ENCODE peak calls at places on chromosomes 5 and 9, in ten cellular contexts. B is tibial artery; L is mammary epithelial cell; W is OCI-LY7; K is adrenal gland; Y is PC-3; C is stomach; N is heart right ventricle; U is uterus; P is CD8-positive, alpha-beta memory T cell. H is an unnamed sample.

GRCh38 chr5:157963761-157964160 is 104.8 kb upstream of the CLINT1 start:
- DNase-seq in B (no peak), L (peak; percentile 60), W (no peak), K (no peak), Y (no peak), C (no peak), N (no peak), U (no peak), P (no peak), H (no peak)

GRCh38 chr5:96940586-96940985 is 4.7 kb downstream of the LNPEP start:
- DNase-seq in B (no peak), L (peak; percentile 26), W (no peak), K (no peak), Y (no peak), C (no peak), N (no peak), U (no peak), P (no peak), H (no peak)

GRCh38 chr9:33739407-33739806 is 56.0 kb upstream of the PRSS3 start:
- DNase-seq in B (no peak), L (no peak), W (no peak), K (no peak), Y (no peak), C (no peak), N (no peak), U (no peak), P (no peak), H (no peak)

GRCh38 chr9:22357016-22357415 is 89.6 kb upstream of the DMRTA1 start:
- DNase-seq in B (no peak), L (no peak), W (no peak), K (no peak), Y (no peak), C (no peak), N (no peak), U (no peak), P (no peak), H (no peak)

GRCh38 chr9:89605181-89606048 is 603 bp downstream of the GADD45G start:
- DNase-seq in B (peak; percentile 86), L (peak; percentile 33), W (no peak), K (peak; percentile 54), Y (peak; percentile 20), C (peak; percentile 57), N (peak; percentile 68), U (peak; percentile 59), P (peak; percentile 27), H (peak; percentile 33)

GRCh38 chr9:14313951-14314423 is at the start of gene NFIB:
- DNase-seq in B (peak; percentile 78), L (peak; percentile 49), W (peak; percentile 77), K (peak; percentile 79), Y (peak; percentile 53), C (peak; percentile 49), N (peak; percentile 57), U (peak; percentile 57), P (no peak), H (no peak)

GRCh38 chr5:102901821-102902448 is 146.8 kb downstream of the PAM start:
- DNase-seq in B (no peak), L (peak; percentile 69), W (no peak), K (no peak), Y (peak; percentile 64), C (no peak), N (no peak), U (no peak), P (no peak), H (no peak)

GRCh38 chr9:15606667-15607472 is 54.0 kb downstream of the CCDC171 start:
- DNase-seq in B (no peak), L (peak; percentile 36), W (peak; percentile 70), K (no peak), Y (peak; percentile 72), C (no peak), N (no peak), U (no peak), P (no peak), H (peak; percentile 62)

DNA sequence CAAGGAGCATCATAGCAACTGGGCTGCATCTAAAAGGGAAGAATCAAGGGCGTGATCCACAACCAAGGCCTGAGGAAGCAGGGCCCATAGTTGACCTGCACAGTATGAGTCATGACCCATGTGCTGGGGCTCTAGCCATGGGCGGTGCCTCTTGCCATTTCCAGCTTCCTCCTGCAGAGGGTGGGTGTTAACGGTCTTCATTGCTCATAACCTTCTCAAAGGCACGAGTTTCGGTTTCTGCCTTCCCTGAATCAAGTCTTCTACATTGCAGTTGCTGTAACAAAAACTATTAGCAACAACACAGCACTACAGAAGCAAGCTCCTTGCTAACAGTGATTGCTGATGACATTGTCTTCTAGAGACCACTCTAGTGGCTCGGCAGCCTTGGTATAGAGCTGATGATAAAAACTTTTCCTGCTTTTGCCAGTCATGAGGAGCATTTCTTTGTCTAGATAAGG is 66.9 kb downstream of the CTSL start:
- DNase-seq in B (peak; percentile 89), L (peak; percentile 55), W (peak; percentile 6), K (peak; percentile 81), Y (peak; percentile 48), C (peak; percentile 40), N (peak; percentile 49), U (peak; percentile 43), P (no peak), H (peak; percentile 80)
- H3K27ac ChIP-seq in B (peak overlapping the region; percentile 26), L (no peak overlapping the region), W (no peak overlapping the region), K (peak overlapping the region; percentile 53), Y (peak overlapping the region; percentile 68), C (peak overlapping the region; percentile 69), N (no peak overlapping the region), U (peak overlapping the region; percentile 31), P (peak overlapping the region; percentile 32), H (no peak overlapping the region)

GRCh38 chr9:133188843-133189180 is 20.2 kb downstream of the OBP2B start:
- DNase-seq in B (no peak), L (no peak), W (no peak), K (no peak), Y (no peak), C (no peak), N (no peak), U (no peak), P (no peak), H (no peak)

GRCh38 chr9:133189826-133190225 is 19.2 kb downstream of the OBP2B start:
- DNase-seq in B (no peak), L (no peak), W (no peak), K (no peak), Y (no peak), C (no peak), N (no peak), U (no peak), P (no peak), H (no peak)

GRCh38 chr9:133194597-133194996 is 14.5 kb downstream of the OBP2B start:
- DNase-seq in B (no peak), L (no peak), W (no peak), K (no peak), Y (no peak), C (no peak), N (no peak), U (no peak), P (no peak), H (no peak)

GRCh38 chr9:133195029-133195428 is 14.0 kb downstream of the OBP2B start:
- DNase-seq in B (no peak), L (no peak), W (no peak), K (no peak), Y (no peak), C (no peak), N (no peak), U (no peak), P (no peak), H (no peak)

DNA sequence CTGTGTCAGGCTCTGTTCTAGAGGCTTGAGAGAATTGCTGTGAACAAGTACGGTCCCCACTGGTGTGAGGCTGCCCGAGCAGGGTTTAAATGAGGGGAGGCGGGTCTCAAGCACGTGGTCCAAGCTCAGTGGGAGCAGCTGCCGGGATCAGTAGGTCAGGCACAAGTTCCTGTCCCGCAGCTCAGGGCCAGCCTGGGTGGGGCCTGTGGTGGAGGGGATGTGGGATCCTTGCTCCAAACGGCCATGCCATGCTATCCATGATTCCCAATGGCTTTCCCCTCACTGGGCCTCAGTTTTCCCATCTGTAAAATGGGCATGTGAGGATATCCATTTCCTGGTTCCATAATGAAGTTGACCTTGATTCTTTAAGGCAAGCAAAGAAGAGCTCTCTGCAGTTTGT is 17.1 kb downstream of the OBP2B start:
- DNase-seq in B (no peak), L (no peak), W (no peak), K (no peak), Y (no peak), C (no peak), N (no peak), U (no peak), P (no peak), H (no peak)
- H3K9me3 ChIP-seq in B (no peaks in the 10 kb centered on the region), L (peaks cover 5% of the 10 kb centered on the region), W (peaks cover 11% of the 10 kb centered on the region), K (no peaks in the 10 kb centered on the region), Y (no peaks in the 10 kb centered on the region), C (no peaks in the 10 kb centered on the region), N (peaks cover 7% of the 10 kb centered on the region), U (no peaks in the 10 kb centered on the region), P (no peaks in the 10 kb centered on the region), H (no peaks in the 10 kb centered on the region)

DNA sequence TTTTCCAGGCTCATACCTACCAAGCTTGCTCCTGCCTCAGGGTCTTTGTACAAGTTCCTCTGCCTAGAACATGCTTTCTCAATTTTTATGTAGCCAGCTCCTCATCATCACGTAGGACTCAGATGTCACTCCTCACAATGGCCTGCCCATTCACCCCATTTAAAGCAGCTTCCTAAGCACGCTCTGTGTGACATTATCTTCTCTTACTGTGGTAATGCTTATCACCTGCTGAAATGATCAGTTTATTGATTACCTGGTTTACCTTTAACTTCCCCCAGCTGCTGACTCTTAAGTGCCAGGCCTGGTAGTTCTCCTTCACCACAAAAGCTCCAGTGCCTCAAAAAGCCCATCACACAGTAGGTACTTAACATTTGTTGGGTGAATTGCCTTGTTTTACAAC is 13.6 kb downstream of the FUBP3 start:
- DNase-seq in B (no peak), L (no peak), W (no peak), K (no peak), Y (no peak), C (no peak), N (no peak), U (no peak), P (no peak), H (no peak)
- H3K27ac ChIP-seq in B (no peak overlapping the region), L (no peak overlapping the region), W (no peak overlapping the region), K (no peak overlapping the region), Y (no peak overlapping the region), C (no peak overlapping the region), N (no peak overlapping the region), U (no peak overlapping the region), P (no peak overlapping the region), H (no peak overlapping the region)

GRCh38 chr5:60479542-60479941 is 220.4 kb downstream of the DEPDC1B start:
- DNase-seq in B (no peak), L (no peak), W (no peak), K (no peak), Y (no peak), C (no peak), N (no peak), U (no peak), P (no peak), H (no peak)

GRCh38 chr5:60487466-60487865 is 212.5 kb downstream of the DEPDC1B start:
- DNase-seq in B (no peak), L (peak; percentile 28), W (no peak), K (no peak), Y (peak; percentile 38), C (no peak), N (no peak), U (no peak), P (no peak), H (no peak)

GRCh38 chr5:60483046-60483445 is 216.9 kb downstream of the DEPDC1B start:
- DNase-seq in B (no peak), L (peak; percentile 73), W (no peak), K (no peak), Y (peak; percentile 17), C (no peak), N (no peak), U (no peak), P (no peak), H (no peak)

GRCh38 chr5:60477849-60478248 is 222.1 kb downstream of the DEPDC1B start:
- DNase-seq in B (no peak), L (no peak), W (no peak), K (no peak), Y (no peak), C (no peak), N (no peak), U (no peak), P (no peak), H (no peak)

DNA sequence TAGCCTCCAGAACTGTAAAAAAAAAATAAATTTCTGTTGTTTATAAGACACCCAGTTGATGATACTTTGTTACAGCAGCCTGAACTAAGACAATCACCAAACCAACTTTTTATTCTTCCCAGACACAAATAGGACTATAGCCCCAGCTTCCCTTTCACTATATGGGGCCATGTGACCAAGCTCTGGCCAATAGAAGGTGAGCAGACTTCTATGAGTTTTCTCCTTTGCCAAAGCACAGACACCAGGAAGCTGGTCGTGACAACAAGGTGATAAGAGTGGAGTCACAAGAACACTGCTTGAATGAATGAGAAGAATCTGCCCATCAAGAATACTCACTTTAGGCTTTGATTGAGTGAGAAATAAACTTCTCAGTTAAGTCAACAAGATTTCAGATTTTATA is 217.7 kb downstream of the DEPDC1B start:
- DNase-seq in B (no peak), L (no peak), W (peak; percentile 6), K (no peak), Y (no peak), C (no peak), N (no peak), U (no peak), P (no peak), H (no peak)
- H3K9me3 ChIP-seq in B (no peaks in the 10 kb centered on the region), L (no peaks in the 10 kb centered on the region), W (no peaks in the 10 kb centered on the region), K (no peaks in the 10 kb centered on the region), Y (no peaks in the 10 kb centered on the region), C (no peaks in the 10 kb centered on the region), N (no peaks in the 10 kb centered on the region), U (no peaks in the 10 kb centered on the region), P (no peaks in the 10 kb centered on the region), H (no peaks in the 10 kb centered on the region)

H was measured in CD4-positive, CD25-positive, alpha-beta regulatory T cell.